ENCODE peak calls at places on chromosome 19, in five cellular contexts. S is kidney epithelial cell, F is right lobe of liver, G is epithelial cell of proximal tubule, B is neural progenitor cell. L is an unnamed sample.

GRCh38 chr19:6753178-6754031 is 13.8 kb downstream of the SH2D3A start:
- DNase-seq in S (no peak), F (peak), G (no peak), B (peak), L (no peak)

GRCh38 chr19:17997969-17998826 is 9.8 kb upstream of the ARRDC2 start:
- DNase-seq in S (no peak), F (peak), G (no peak), B (peak), L (no peak)

GRCh38 chr19:35114656-35115537 is 726 bp upstream of the FXYD3 start:
- DNase-seq in S (no peak), F (no peak), G (no peak), B (peak), L (no peak)

GRCh38 chr19:45933759-45934158 is 19.2 kb upstream of the NANOS2 start:
- DNase-seq in S (no peak), F (no peak), G (no peak), B (no peak), L (no peak)

GRCh38 chr19:41709951-41710645 is 1.7 kb downstream of the CEACAM5 start:
- DNase-seq in S (no peak), F (no peak), G (no peak), B (no peak), L (no peak)

GRCh38 chr19:23420824-23421223 is 25.6 kb upstream of the ZNF91 start:
- DNase-seq in S (no peak), F (no peak), G (no peak), B (no peak), L (no peak)

GRCh38 chr19:40472516-40472915 is 5.7 kb downstream of the SPTBN4 start:
- DNase-seq in S (no peak), F (no peak), G (no peak), B (no peak), L (no peak)

GRCh38 chr19:16037424-16038195 is 38.7 kb upstream of the TPM4 start:
- DNase-seq in S (no peak), F (no peak), G (no peak), B (no peak), L (no peak)

GRCh38 chr19:8324186-8325050 is 3.1 kb downstream of the RPS28 start:
- DNase-seq in S (no peak), F (peak), G (no peak), B (no peak), L (no peak)

GRCh38 chr19:17942582-17943283 is 9.9 kb downstream of the CCDC124 start:
- DNase-seq in S (no peak), F (no peak), G (no peak), B (no peak), L (no peak)

GRCh38 chr19:4369109-4369887 is 25.9 kb downstream of the MPND start:
- DNase-seq in S (peak), F (no peak), G (no peak), B (peak), L (no peak)

GRCh38 chr19:1953441-1954094 is 12.6 kb downstream of the CSNK1G2 start:
- DNase-seq in S (no peak), F (no peak), G (no peak), B (no peak), L (no peak)

GRCh38 chr19:45812297-45812696 is 2.8 kb downstream of the RSPH6A start:
- DNase-seq in S (no peak), F (no peak), G (no peak), B (no peak), L (no peak)

GRCh38 chr19:34217952-34218817 is 36.2 kb upstream of the GARRE1 start:
- DNase-seq in S (peak), F (no peak), G (no peak), B (no peak), L (peak)

GRCh38 chr19:1067341-1068103 is 555 bp downstream of the ARHGAP45 start:
- DNase-seq in S (no peak), F (peak), G (no peak), B (no peak), L (no peak)

GRCh38 chr19:46076031-46076880 is 35.5 kb upstream of the IGFL4 start:
- DNase-seq in S (no peak), F (no peak), G (no peak), B (no peak), L (no peak)

GRCh38 chr19:57682226-57682766 is 519 bp downstream of the ZNF551 start:
- DNase-seq in S (no peak), F (no peak), G (no peak), B (no peak), L (no peak)

GRCh38 chr19:6048808-6049405 is 61.4 kb downstream of the RFX2 start:
- DNase-seq in S (no peak), F (peak), G (no peak), B (peak), L (no peak)

GRCh38 chr19:38812004-38812840 is 523 bp downstream of the LGALS4 start:
- DNase-seq in S (no peak), F (no peak), G (no peak), B (no peak), L (no peak)

GRCh38 chr19:38809592-38810252 is 3.0 kb downstream of the LGALS4 start:
- DNase-seq in S (no peak), F (no peak), G (no peak), B (no peak), L (no peak)

GRCh38 chr19:38813323-38813722 is 578 bp upstream of the LGALS4 start:
- DNase-seq in S (no peak), F (no peak), G (no peak), B (no peak), L (no peak)

GRCh38 chr19:38815059-38816001 is 2.6 kb upstream of the LGALS4 start:
- DNase-seq in S (no peak), F (no peak), G (no peak), B (no peak), L (no peak)

GRCh38 chr19:38812841-38813320 is at the start of gene LGALS4:
- DNase-seq in S (no peak), F (peak), G (no peak), B (no peak), L (no peak)
- H3K4me3 ChIP-seq in S (no peak), F (peak), G (no peak), B (no peak), L (no peak)

GRCh38 chr19:11659612-11660011 is 62.3 kb downstream of the ZNF627 start:
- DNase-seq in S (no peak), F (no peak), G (no peak), B (no peak), L (no peak)
- TF ChIP-seq CTCF in S (no peak), F (peak), G (peak), B (peak), L (peak)

DNA sequence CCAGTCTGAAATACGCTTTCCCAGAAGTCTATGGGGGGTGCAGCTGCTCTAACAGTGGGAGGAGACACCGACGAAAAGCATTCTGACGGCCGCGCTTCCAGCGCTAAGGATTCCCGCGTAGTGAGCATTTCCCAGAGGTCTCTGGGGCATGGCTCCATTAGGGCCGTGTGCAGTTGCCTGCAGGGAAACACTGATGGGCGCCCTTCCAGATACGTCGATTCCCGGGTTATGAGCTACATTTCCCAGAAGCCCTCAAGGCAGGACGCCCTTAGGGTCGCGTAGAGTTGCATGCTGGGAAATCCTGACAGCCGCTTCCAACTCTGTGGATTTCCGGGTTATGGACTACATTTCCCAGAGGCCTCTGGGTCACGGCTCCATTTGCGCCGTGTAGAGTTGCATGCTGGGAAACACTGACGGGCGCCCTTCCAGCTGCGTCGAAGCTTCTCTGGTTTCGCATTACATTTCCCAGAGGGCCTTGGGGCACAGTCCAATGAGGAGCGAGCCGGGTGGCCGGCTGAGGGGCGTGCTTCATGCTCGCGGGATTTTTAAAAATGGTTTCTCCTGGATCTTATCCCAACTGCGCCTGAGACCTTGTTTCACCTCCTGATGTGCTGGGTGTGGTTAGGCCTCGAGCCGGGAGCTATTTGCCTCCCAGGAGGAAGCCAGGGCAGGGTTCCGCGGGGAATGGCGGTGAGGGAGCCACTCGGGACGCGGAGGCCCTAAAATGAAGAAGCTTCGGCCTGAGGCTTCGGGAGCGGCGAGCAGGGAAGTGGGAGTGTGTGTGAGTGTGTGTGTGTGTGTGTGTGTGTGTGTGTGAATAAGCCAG is 17.2 kb upstream of the ZNF331 start:
- DNase-seq in S (peak), F (peak), G (peak), B (peak), L (peak)
- H3K4me3 ChIP-seq in S (peak), F (peak), G (peak), B (peak), L (peak)

GRCh38 chr19:10295305-10295846 is 5.6 kb downstream of the ICAM5 start:
- DNase-seq in S (no peak), F (peak), G (no peak), B (peak), L (no peak)
- TF ChIP-seq CTCF in S (no peak), F (no peak), G (peak), B (no peak), L (peak)

L was measured in retinal pigment epithelial cell.